ENCODE peak calls at places on chromosome 2, in nine cellular contexts. N is mesenchymal stem cell; I is cardiac muscle cell; R is heart left ventricle; Z is effector memory CD4-positive, alpha-beta T cell; G is fibroblast of lung; Y is adrenal gland; U is CD4-positive, CD25-positive, alpha-beta regulatory T cell; J is lower lobe of right lung. B is an unnamed sample.
A peak's percentile ranks its signal among the peaks of the same experiment; 100 is the strongest.

GRCh38 chr2:126579868-126580267 is 76.1 kb upstream of the GYPC start:
- DNase-seq in G (no peak), J (no peak), Y (no peak), I (no peak), R (no peak), U (no peak), N (no peak), Z (no peak), B (no peak)

GRCh38 chr2:195533771-195534642 is 123.0 kb upstream of the SLC39A10 start:
- DNase-seq in N (peak; percentile 79), Z (peak; percentile 31), G (peak; percentile 84), R (peak; percentile 46), I (peak; percentile 87), J (no peak), U (peak; percentile 36), Y (peak; percentile 95), B (peak; percentile 14)

GRCh38 chr2:201798252-201798918 is 8.0 kb upstream of the CDK15 start:
- DNase-seq in Y (no peak), G (peak; percentile 74), I (peak; percentile 39), U (no peak), R (no peak), J (no peak), N (peak; percentile 81), Z (no peak), B (no peak)

GRCh38 chr2:169968767-169969166 is 141.5 kb downstream of the UBR3 start:
- DNase-seq in R (no peak), Z (no peak), G (no peak), I (no peak), J (no peak), Y (no peak), U (no peak), N (no peak), B (no peak)

GRCh38 chr2:133110201-133110600 is 440.2 kb upstream of the LYPD1 start:
- DNase-seq in J (no peak), I (no peak), Y (no peak), R (no peak), G (no peak), U (no peak), Z (no peak), N (no peak), B (no peak)

GRCh38 chr2:172270278-172271079 is 156.9 kb upstream of the ITGA6 start:
- DNase-seq in Z (no peak), N (peak; percentile 67), R (no peak), G (no peak), Y (no peak), I (no peak), J (no peak), U (no peak), B (no peak)

GRCh38 chr2:55364189-55365055 is 55.2 kb downstream of the CCDC88A start:
- DNase-seq in R (peak; percentile 42), I (peak; percentile 98), J (no peak), Y (peak; percentile 76), Z (no peak), U (no peak), N (peak; percentile 15), G (peak; percentile 99), B (peak; percentile 14)

GRCh38 chr2:112621792-112622527 is 23.8 kb upstream of the SLC20A1 start:
- DNase-seq in N (peak; percentile 65), R (peak; percentile 9), Y (no peak), G (peak; percentile 87), I (peak; percentile 67), Z (no peak), U (no peak), J (no peak), B (no peak)

GRCh38 chr2:37711831-37712230 is 40.4 kb upstream of the CDC42EP3 start:
- DNase-seq in U (no peak), Z (no peak), Y (no peak), N (peak; percentile 86), R (no peak), G (peak; percentile 66), I (peak; percentile 39), J (no peak), B (no peak)

GRCh38 chr2:119218478-119219064 is 5.1 kb upstream of the STEAP3 start:
- DNase-seq in Y (peak; percentile 71), J (peak; percentile 50), G (peak; percentile 81), R (peak; percentile 51), Z (no peak), I (peak; percentile 68), U (no peak), N (peak; percentile 73), B (peak; percentile 84)

GRCh38 chr2:75541430-75541829 is 19.3 kb downstream of the EVA1A start:
- DNase-seq in N (no peak), G (no peak), I (no peak), Z (no peak), R (no peak), Y (no peak), U (no peak), J (no peak), B (no peak)

GRCh38 chr2:27049422-27050280 is 1.8 kb upstream of the AGBL5 start:
- DNase-seq in R (peak; percentile 45), G (no peak), U (no peak), Z (peak; percentile 41), I (no peak), Y (peak; percentile 68), J (peak; percentile 71), N (peak; percentile 73), B (no peak)

GRCh38 chr2:61978522-61978921 is 73.0 kb downstream of the COMMD1 start:
- DNase-seq in Y (peak; percentile 88), U (no peak), R (peak; percentile 66), I (no peak), N (no peak), J (no peak), G (no peak), Z (no peak), B (peak; percentile 77)

GRCh38 chr2:150286730-150287362 is 200.6 kb downstream of the RND3 start:
- DNase-seq in R (no peak), I (no peak), Z (no peak), J (no peak), U (no peak), G (no peak), Y (no peak), N (no peak), B (no peak)

GRCh38 chr2:23556929-23557328 is 171.9 kb downstream of the KLHL29 start:
- DNase-seq in G (no peak), R (no peak), Z (no peak), I (no peak), Y (no peak), J (no peak), U (no peak), N (no peak), B (no peak)

GRCh38 chr2:206563374-206563773 is 78.9 kb upstream of the FAM237A start:
- DNase-seq in N (no peak), I (no peak), U (no peak), Y (no peak), J (no peak), G (no peak), Z (no peak), R (no peak), B (no peak)

GRCh38 chr2:64938607-64939285 is 50.5 kb upstream of the SLC1A4 start:
- DNase-seq in Z (no peak), G (no peak), N (no peak), J (no peak), U (no peak), I (no peak), Y (no peak), R (no peak), B (no peak)
- H3K4me1 ChIP-seq in Z (no peaks in the 10 kb centered on the region), G (no peaks in the 10 kb centered on the region), N (no peaks in the 10 kb centered on the region), J (no peaks in the 10 kb centered on the region), U (peaks cover 10% of the 10 kb centered on the region), I (no peaks in the 10 kb centered on the region), Y (peaks cover 21% of the 10 kb centered on the region), R (no peaks in the 10 kb centered on the region), B (no peaks in the 10 kb centered on the region)

GRCh38 chr2:85865539-85866164 is 23.1 kb downstream of the ST3GAL5 start:
- DNase-seq in U (no peak), J (no peak), G (no peak), R (no peak), Z (no peak), N (peak; percentile 47), Y (peak; percentile 30), I (peak; percentile 29), B (no peak)

GRCh38 chr2:85867121-85867520 is 21.7 kb downstream of the ST3GAL5 start:
- DNase-seq in N (no peak), G (no peak), R (no peak), Y (no peak), U (no peak), Z (no peak), I (no peak), J (no peak), B (no peak)

GRCh38 chr2:85864654-85865053 is 24.1 kb downstream of the ST3GAL5 start:
- DNase-seq in I (no peak), G (no peak), J (no peak), U (no peak), Y (peak; percentile 35), R (no peak), Z (no peak), N (no peak), B (no peak)

GRCh38 chr2:85867556-85868292 is 21.1 kb downstream of the ST3GAL5 start:
- DNase-seq in Y (peak; percentile 44), Z (no peak), R (no peak), J (no peak), G (no peak), U (no peak), N (no peak), I (no peak), B (no peak)

GRCh38 chr2:85866165-85866659 is 22.6 kb downstream of the ST3GAL5 start:
- DNase-seq in N (no peak), U (no peak), Y (no peak), J (no peak), R (no peak), G (no peak), Z (no peak), I (no peak), B (no peak)
- H3K4me1 ChIP-seq in N (peaks cover 7% of the 10 kb centered on the region), U (peaks cover 11% of the 10 kb centered on the region), Y (peaks cover 48% of the 10 kb centered on the region), J (peaks cover 6% of the 10 kb centered on the region), R (no peaks in the 10 kb centered on the region), G (no peaks in the 10 kb centered on the region), Z (peaks cover 13% of the 10 kb centered on the region), I (no peaks in the 10 kb centered on the region), B (peaks cover 6% of the 10 kb centered on the region)

DNA sequence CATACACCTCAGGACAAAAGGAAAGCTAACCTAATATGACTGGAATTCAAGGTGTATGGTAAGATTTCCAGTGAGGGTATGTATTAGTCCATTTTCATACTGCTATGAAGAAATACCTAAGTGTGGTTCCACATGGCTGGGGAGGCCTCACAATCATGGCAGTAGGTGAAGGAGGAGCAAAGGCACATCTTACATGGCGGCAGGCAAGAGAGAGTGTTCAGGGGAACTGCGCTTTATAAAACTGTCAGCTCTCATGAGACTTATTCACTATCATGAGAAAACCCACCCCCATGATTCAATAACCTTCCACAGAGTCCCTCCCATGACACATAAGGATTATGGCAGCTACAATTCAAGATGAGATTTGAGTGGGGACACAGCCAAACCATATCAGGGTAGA is 186.0 kb downstream of the PLCL1 start:
- DNase-seq in Y (no peak), R (no peak), J (no peak), G (no peak), N (no peak), I (no peak), U (no peak), Z (no peak), B (no peak)
- H3K4me1 ChIP-seq in Y (no peaks in the 10 kb centered on the region), R (peaks cover 11% of the 10 kb centered on the region), J (no peaks in the 10 kb centered on the region), G (no peaks in the 10 kb centered on the region), N (no peaks in the 10 kb centered on the region), I (peaks cover 11% of the 10 kb centered on the region), U (peaks cover 28% of the 10 kb centered on the region), Z (no peaks in the 10 kb centered on the region), B (no peaks in the 10 kb centered on the region)

DNA sequence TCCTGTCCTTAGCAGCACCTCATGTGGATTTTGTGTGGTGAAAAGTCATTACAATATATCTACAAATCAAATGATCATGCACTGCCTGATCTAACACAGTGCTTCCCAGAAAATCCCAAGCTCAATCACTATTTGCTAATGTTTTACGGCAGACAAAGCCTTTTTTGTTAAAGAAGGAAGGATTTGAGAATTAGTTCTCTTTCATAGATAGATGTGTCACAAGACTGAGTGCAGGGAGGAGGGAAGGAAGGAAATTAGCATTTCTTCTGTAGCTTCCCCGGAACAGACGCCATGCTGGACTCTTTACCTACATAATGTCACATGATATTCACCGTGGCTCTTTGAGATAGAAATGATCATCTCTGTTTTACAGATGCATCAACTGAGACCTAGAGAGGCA is 203.1 kb downstream of the ALK start:
- DNase-seq in Y (no peak), N (no peak), J (no peak), R (no peak), I (no peak), Z (no peak), G (no peak), U (no peak), B (no peak)
- H3K4me1 ChIP-seq in Y (no peaks in the 10 kb centered on the region), N (no peaks in the 10 kb centered on the region), J (no peaks in the 10 kb centered on the region), R (no peaks in the 10 kb centered on the region), I (no peaks in the 10 kb centered on the region), Z (no peaks in the 10 kb centered on the region), G (no peaks in the 10 kb centered on the region), U (no peaks in the 10 kb centered on the region), B (no peaks in the 10 kb centered on the region)

B was measured in thyroid gland.